ENCODE peak calls at places on chromosome X, in seven cellular contexts. One of them, this sample, is unnamed.

GRCh38 chrX:101415180-101416130 is 7.4 kb downstream of the HNRNPH2 start:
- DNase-seq in lung: peak; percentile 42
- DNase-seq in lower lobe of right lung: no peak
- DNase-seq in psoas muscle: no peak
- DNase-seq in CD8-positive, alpha-beta T cell: peak; percentile 38
- DNase-seq in heart right ventricle: no peak
- DNase-seq in tibial artery: no peak
- DNase-seq in this sample: peak; percentile 49

GRCh38 chrX:47523713-47524166 is 37.3 kb upstream of the ARAF start:
- DNase-seq in lung: no peak
- DNase-seq in lower lobe of right lung: no peak
- DNase-seq in psoas muscle: no peak
- DNase-seq in CD8-positive, alpha-beta T cell: no peak
- DNase-seq in heart right ventricle: no peak
- DNase-seq in tibial artery: peak; percentile 48
- DNase-seq in this sample: no peak

GRCh38 chrX:40094041-40094899 is 3.5 kb downstream of the BCOR start:
- DNase-seq in lung: no peak
- DNase-seq in lower lobe of right lung: peak; percentile 62
- DNase-seq in psoas muscle: peak; percentile 62
- DNase-seq in CD8-positive, alpha-beta T cell: peak; percentile 39
- DNase-seq in heart right ventricle: peak; percentile 66
- DNase-seq in tibial artery: peak; percentile 77
- DNase-seq in this sample: peak; percentile 61

GRCh38 chrX:16807976-16808542 is 21.8 kb downstream of the TXLNG start:
- DNase-seq in lung: no peak
- DNase-seq in lower lobe of right lung: no peak
- DNase-seq in psoas muscle: no peak
- DNase-seq in CD8-positive, alpha-beta T cell: no peak
- DNase-seq in heart right ventricle: no peak
- DNase-seq in tibial artery: no peak
- DNase-seq in this sample: peak; percentile 64

GRCh38 chrX:32572644-32573043 is 638.7 kb downstream of the DMD start:
- DNase-seq in lung: no peak
- DNase-seq in lower lobe of right lung: no peak
- DNase-seq in psoas muscle: no peak
- DNase-seq in CD8-positive, alpha-beta T cell: no peak
- DNase-seq in heart right ventricle: no peak
- DNase-seq in tibial artery: no peak
- DNase-seq in this sample: no peak

GRCh38 chrX:80810365-80810978 is 795 bp upstream of the BRWD3 start:
- DNase-seq in lung: no peak
- DNase-seq in lower lobe of right lung: no peak
- DNase-seq in psoas muscle: no peak
- DNase-seq in CD8-positive, alpha-beta T cell: no peak
- DNase-seq in heart right ventricle: no peak
- DNase-seq in tibial artery: no peak
- DNase-seq in this sample: no peak

GRCh38 chrX:118207831-118208453 is 91.3 kb upstream of the KLHL13 start:
- DNase-seq in lung: no peak
- DNase-seq in lower lobe of right lung: no peak
- DNase-seq in psoas muscle: no peak
- DNase-seq in CD8-positive, alpha-beta T cell: no peak
- DNase-seq in heart right ventricle: no peak
- DNase-seq in tibial artery: no peak
- DNase-seq in this sample: no peak

GRCh38 chrX:3425031-3425430 is 78.6 kb upstream of the MXRA5 start:
- DNase-seq in lung: no peak
- DNase-seq in lower lobe of right lung: no peak
- DNase-seq in psoas muscle: no peak
- DNase-seq in CD8-positive, alpha-beta T cell: no peak
- DNase-seq in heart right ventricle: no peak
- DNase-seq in tibial artery: no peak
- DNase-seq in this sample: no peak

GRCh38 chrX:103861200-103861599 is 29.1 kb upstream of the RAB9B start:
- DNase-seq in lung: no peak
- DNase-seq in lower lobe of right lung: no peak
- DNase-seq in psoas muscle: no peak
- DNase-seq in CD8-positive, alpha-beta T cell: no peak
- DNase-seq in heart right ventricle: no peak
- DNase-seq in tibial artery: no peak
- DNase-seq in this sample: no peak

GRCh38 chrX:135273162-135273561 is 21.3 kb downstream of the ETDA start:
- DNase-seq in lung: no peak
- DNase-seq in lower lobe of right lung: no peak
- DNase-seq in psoas muscle: no peak
- DNase-seq in CD8-positive, alpha-beta T cell: no peak
- DNase-seq in heart right ventricle: no peak
- DNase-seq in tibial artery: no peak
- DNase-seq in this sample: no peak

GRCh38 chrX:73855546-73855945 is 292.5 kb downstream of the CHIC1 start:
- DNase-seq in lung: peak; percentile 71
- DNase-seq in lower lobe of right lung: no peak
- DNase-seq in psoas muscle: peak; percentile 53
- DNase-seq in CD8-positive, alpha-beta T cell: peak; percentile 73
- DNase-seq in heart right ventricle: peak; percentile 13
- DNase-seq in tibial artery: no peak
- DNase-seq in this sample: peak; percentile 78

GRCh38 chrX:16687514-16687913 is 25.0 kb downstream of the CTPS2 start:
- DNase-seq in lung: no peak
- DNase-seq in lower lobe of right lung: no peak
- DNase-seq in psoas muscle: no peak
- DNase-seq in CD8-positive, alpha-beta T cell: no peak
- DNase-seq in heart right ventricle: no peak
- DNase-seq in tibial artery: no peak
- DNase-seq in this sample: no peak

GRCh38 chrX:11100281-11101035 is 10.7 kb upstream of the HCCS start:
- DNase-seq in lung: no peak
- DNase-seq in lower lobe of right lung: no peak
- DNase-seq in psoas muscle: no peak
- DNase-seq in CD8-positive, alpha-beta T cell: no peak
- DNase-seq in heart right ventricle: no peak
- DNase-seq in tibial artery: no peak
- DNase-seq in this sample: peak; percentile 54

GRCh38 chrX:103549920-103550319 is 30.6 kb upstream of the RAB40A start:
- DNase-seq in lung: no peak
- DNase-seq in lower lobe of right lung: no peak
- DNase-seq in psoas muscle: no peak
- DNase-seq in CD8-positive, alpha-beta T cell: no peak
- DNase-seq in heart right ventricle: no peak
- DNase-seq in tibial artery: no peak
- DNase-seq in this sample: no peak

GRCh38 chrX:85375333-85375738 is 4.1 kb downstream of the POF1B start:
- DNase-seq in lung: no peak
- DNase-seq in lower lobe of right lung: no peak
- DNase-seq in psoas muscle: no peak
- DNase-seq in CD8-positive, alpha-beta T cell: no peak
- DNase-seq in heart right ventricle: no peak
- DNase-seq in tibial artery: no peak
- DNase-seq in this sample: peak; percentile 68

GRCh38 chrX:16119353-16120220 is 3.8 kb upstream of the GRPR start:
- DNase-seq in lung: no peak
- DNase-seq in lower lobe of right lung: no peak
- DNase-seq in psoas muscle: no peak
- DNase-seq in CD8-positive, alpha-beta T cell: no peak
- DNase-seq in heart right ventricle: no peak
- DNase-seq in tibial artery: no peak
- DNase-seq in this sample: no peak

GRCh38 chrX:65463550-65463949 is 71.0 kb downstream of the LAS1L start:
- DNase-seq in lung: no peak
- DNase-seq in lower lobe of right lung: no peak
- DNase-seq in psoas muscle: no peak
- DNase-seq in CD8-positive, alpha-beta T cell: no peak
- DNase-seq in heart right ventricle: no peak
- DNase-seq in tibial artery: no peak
- DNase-seq in this sample: no peak

GRCh38 chrX:17438221-17438620 is 63.2 kb downstream of the NHS start:
- DNase-seq in lung: no peak
- DNase-seq in lower lobe of right lung: no peak
- DNase-seq in psoas muscle: no peak
- DNase-seq in CD8-positive, alpha-beta T cell: no peak
- DNase-seq in heart right ventricle: no peak
- DNase-seq in tibial artery: no peak
- DNase-seq in this sample: no peak

GRCh38 chrX:87664381-87664780 is 146.8 kb downstream of the KLHL4 start:
- DNase-seq in lung: no peak
- DNase-seq in lower lobe of right lung: no peak
- DNase-seq in psoas muscle: no peak
- DNase-seq in CD8-positive, alpha-beta T cell: no peak
- DNase-seq in heart right ventricle: no peak
- DNase-seq in tibial artery: no peak
- DNase-seq in this sample: no peak

GRCh38 chrX:108699368-108699767 is 37.0 kb downstream of the IRS4 start:
- DNase-seq in lung: no peak
- DNase-seq in lower lobe of right lung: no peak
- DNase-seq in psoas muscle: no peak
- DNase-seq in CD8-positive, alpha-beta T cell: no peak
- DNase-seq in heart right ventricle: no peak
- DNase-seq in tibial artery: no peak
- DNase-seq in this sample: no peak

GRCh38 chrX:143754183-143754582 is 33.6 kb upstream of the SPANXN2 start:
- DNase-seq in lung: no peak
- DNase-seq in lower lobe of right lung: no peak
- DNase-seq in psoas muscle: no peak
- DNase-seq in CD8-positive, alpha-beta T cell: no peak
- DNase-seq in heart right ventricle: no peak
- DNase-seq in tibial artery: no peak
- DNase-seq in this sample: no peak

GRCh38 chrX:143757375-143757774 is 36.8 kb upstream of the SPANXN2 start:
- DNase-seq in lung: no peak
- DNase-seq in lower lobe of right lung: no peak
- DNase-seq in psoas muscle: no peak
- DNase-seq in CD8-positive, alpha-beta T cell: no peak
- DNase-seq in heart right ventricle: no peak
- DNase-seq in tibial artery: no peak
- DNase-seq in this sample: no peak

DNA sequence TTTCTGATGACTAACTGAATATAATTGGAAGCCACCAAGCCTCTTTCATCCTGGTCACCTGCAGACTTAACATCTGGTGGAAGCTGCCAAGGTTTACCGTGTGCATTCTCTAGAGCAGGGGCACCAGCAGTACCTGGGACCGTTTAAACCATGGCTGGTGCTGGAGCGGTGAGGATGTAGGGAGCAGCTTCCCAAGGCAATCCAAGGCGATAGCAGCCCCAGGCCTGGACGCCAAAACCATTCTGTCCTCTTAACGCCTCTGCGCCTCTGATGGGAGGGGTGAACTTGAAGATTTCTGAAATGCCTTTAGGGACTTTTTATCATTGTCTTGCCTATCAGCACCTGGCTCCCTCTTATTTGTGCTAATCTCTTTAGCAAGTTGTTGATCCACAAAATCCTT is 37.3 kb upstream of the SPANXN2 start:
- DNase-seq in lung: no peak
- DNase-seq in lower lobe of right lung: no peak
- DNase-seq in psoas muscle: no peak
- DNase-seq in CD8-positive, alpha-beta T cell: no peak
- DNase-seq in heart right ventricle: no peak
- DNase-seq in tibial artery: no peak
- DNase-seq in this sample: no peak
- H3K4me3 ChIP-seq in lung: no peak overlapping the region
- H3K4me3 ChIP-seq in lower lobe of right lung: no peak overlapping the region
- H3K4me3 ChIP-seq in psoas muscle: no peak overlapping the region
- H3K4me3 ChIP-seq in CD8-positive, alpha-beta T cell: no peak overlapping the region
- H3K4me3 ChIP-seq in heart right ventricle: no peak overlapping the region
- H3K4me3 ChIP-seq in tibial artery: no peak overlapping the region
- H3K4me3 ChIP-seq in this sample: no peak overlapping the region

DNA sequence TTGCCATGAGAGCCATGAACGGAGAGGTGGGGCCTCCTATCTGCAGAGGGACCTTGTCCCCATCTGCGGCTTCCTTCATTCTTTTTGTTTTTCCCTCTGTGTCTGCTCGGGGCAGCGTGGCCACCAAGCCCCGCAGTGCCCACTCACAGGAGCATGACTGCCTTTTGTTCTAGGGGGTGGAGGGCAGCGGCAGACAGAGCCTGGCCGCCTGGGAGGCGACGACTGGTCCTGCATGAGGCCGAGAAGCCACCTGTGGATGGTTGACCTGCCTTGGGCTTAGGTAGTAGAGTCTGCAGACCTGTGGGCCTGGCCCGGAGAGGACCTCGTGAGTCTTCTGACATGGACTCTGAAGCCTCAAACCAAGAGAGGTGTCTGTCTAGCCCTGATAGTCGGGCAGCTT is 1.4 kb downstream of the RBM3 start:
- DNase-seq in lung: no peak
- DNase-seq in lower lobe of right lung: no peak
- DNase-seq in psoas muscle: no peak
- DNase-seq in CD8-positive, alpha-beta T cell: no peak
- DNase-seq in heart right ventricle: no peak
- DNase-seq in tibial artery: no peak
- DNase-seq in this sample: no peak
- H3K27ac ChIP-seq in lung: peak overlapping the region; percentile 98
- H3K27ac ChIP-seq in lower lobe of right lung: peak overlapping the region; percentile 99
- H3K27ac ChIP-seq in psoas muscle: peak overlapping the region; percentile 94
- H3K27ac ChIP-seq in CD8-positive, alpha-beta T cell: peak overlapping the region; percentile 100
- H3K27ac ChIP-seq in heart right ventricle: peak overlapping the region; percentile 99
- H3K27ac ChIP-seq in tibial artery: peak overlapping the region; percentile 99
- H3K27ac ChIP-seq in this sample: no peak overlapping the region

DNA sequence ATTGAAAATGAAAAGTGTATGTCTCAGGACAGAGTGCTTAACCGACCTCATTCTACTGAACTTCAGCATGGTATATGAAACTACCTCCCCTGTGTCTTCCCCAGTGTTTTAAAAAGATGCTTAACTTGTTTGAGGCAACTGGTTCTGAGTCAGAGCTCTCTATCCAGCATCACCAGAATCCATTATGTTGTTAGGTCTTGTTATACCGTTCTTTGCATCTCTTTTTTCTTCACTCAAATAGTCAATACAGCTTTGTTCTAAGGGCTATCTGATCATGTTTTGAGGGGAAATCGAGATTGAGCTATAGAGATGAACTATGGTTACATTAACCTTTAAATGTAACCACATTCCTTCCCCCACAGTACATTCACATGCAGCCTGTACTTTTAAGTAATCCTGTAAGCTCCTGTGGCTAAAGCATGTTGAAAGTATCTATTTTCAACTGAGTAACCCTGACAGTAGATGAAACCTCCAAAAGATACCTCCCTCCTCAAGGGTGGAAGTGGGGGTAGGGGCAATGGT is 514.4 kb downstream of the RPA4 start:
- DNase-seq in lung: no peak
- DNase-seq in lower lobe of right lung: no peak
- DNase-seq in psoas muscle: no peak
- DNase-seq in CD8-positive, alpha-beta T cell: no peak
- DNase-seq in heart right ventricle: no peak
- DNase-seq in tibial artery: no peak
- DNase-seq in this sample: no peak
- H3K4me1 ChIP-seq in lung: no peaks in the 10 kb centered on the region
- H3K4me1 ChIP-seq in lower lobe of right lung: no peaks in the 10 kb centered on the region
- H3K4me1 ChIP-seq in psoas muscle: no peaks in the 10 kb centered on the region
- H3K4me1 ChIP-seq in CD8-positive, alpha-beta T cell: no peaks in the 10 kb centered on the region
- H3K4me1 ChIP-seq in heart right ventricle: no peaks in the 10 kb centered on the region
- H3K4me1 ChIP-seq in tibial artery: no peaks in the 10 kb centered on the region
- H3K4me1 ChIP-seq in this sample: no peaks in the 10 kb centered on the region

GRCh38 chrX:276588-277171 is 4.5 kb upstream of the PLCXD1 start:
- DNase-seq in lung: no peak
- DNase-seq in lower lobe of right lung: peak; percentile 77
- DNase-seq in psoas muscle: no peak
- DNase-seq in CD8-positive, alpha-beta T cell: no peak
- DNase-seq in heart right ventricle: peak; percentile 37
- DNase-seq in tibial artery: no peak
- DNase-seq in this sample: peak; percentile 34
- H3K4me3 ChIP-seq in lung: peak overlapping the region; percentile 21
- H3K4me3 ChIP-seq in lower lobe of right lung: peak overlapping the region; percentile 79
- H3K4me3 ChIP-seq in psoas muscle: peak overlapping the region; percentile 65
- H3K4me3 ChIP-seq in CD8-positive, alpha-beta T cell: peak overlapping the region; percentile 65
- H3K4me3 ChIP-seq in heart right ventricle: peak overlapping the region; percentile 59
- H3K4me3 ChIP-seq in tibial artery: peak overlapping the region; percentile 42
- H3K4me3 ChIP-seq in this sample: peak overlapping the region; percentile 61